ENCODE peak calls at places on chromosomes 7 and 10, in five cellular contexts. A, B, R, Y and S are unnamed samples.

GRCh38 chr10:110918269-110918632 is 729 bp downstream of the BBIP1 start:
- DNase-seq in R (peak), B (peak), A (peak), Y (peak), S (peak)

GRCh38 chr10:35347088-35347487 is 10.8 kb downstream of the CCNY start:
- DNase-seq in R (no peak), Y (no peak), A (no peak), B (no peak), S (no peak)

GRCh38 chr10:51716981-51717380 is 17.6 kb upstream of the CSTF2T start:
- DNase-seq in A (no peak), R (no peak), Y (no peak), B (no peak), S (no peak)

GRCh38 chr7:30510124-30511074 is 5.8 kb upstream of the GGCT start:
- DNase-seq in R (no peak), B (peak), A (peak), Y (no peak), S (no peak)

GRCh38 chr7:107874605-107875446 is 16.2 kb upstream of the DLD start:
- DNase-seq in B (peak), R (no peak), A (peak), Y (no peak), S (peak)

GRCh38 chr7:98077762-98078161 is 28.9 kb upstream of the LMTK2 start:
- DNase-seq in Y (no peak), A (no peak), R (no peak), B (no peak), S (no peak)

GRCh38 chr7:147547252-147547897 is 1043.2 kb upstream of the C7orf33 start:
- DNase-seq in A (peak), B (peak), R (peak), Y (no peak), S (peak)

GRCh38 chr10:67864560-67865371 is 19.7 kb upstream of the SIRT1 start:
- DNase-seq in B (no peak), A (no peak), Y (no peak), R (no peak), S (no peak)

GRCh38 chr7:47244692-47245091 is 337.2 kb downstream of the TNS3 start:
- DNase-seq in R (no peak), A (no peak), B (no peak), Y (no peak), S (no peak)

GRCh38 chr7:91046322-91047088 is 217.7 kb upstream of the FZD1 start:
- DNase-seq in A (no peak), Y (no peak), R (no peak), B (no peak), S (no peak)

GRCh38 chr10:73653701-73654100 is 2.1 kb downstream of the SYNPO2L start:
- DNase-seq in R (no peak), A (peak), B (no peak), Y (no peak), S (no peak)

GRCh38 chr10:86391236-86391840 is 24.7 kb upstream of the GRID1 start:
- DNase-seq in R (no peak), B (no peak), A (no peak), Y (no peak), S (no peak)

GRCh38 chr7:510782-511281 is 8.8 kb downstream of the PDGFA start:
- DNase-seq in A (no peak), R (no peak), B (no peak), Y (no peak), S (no peak)

GRCh38 chr10:109995178-109995577 is 12.6 kb upstream of the ADD3 start:
- DNase-seq in B (no peak), A (no peak), Y (no peak), R (no peak), S (no peak)

GRCh38 chr10:7471720-7472367 is 61.0 kb upstream of the SFMBT2 start:
- DNase-seq in B (no peak), Y (peak), R (no peak), A (no peak), S (no peak)

GRCh38 chr10:19707376-19707775 is 108.9 kb upstream of the PLXDC2 start:
- DNase-seq in Y (no peak), B (no peak), A (no peak), R (no peak), S (no peak)
- TF ChIP-seq SUZ12 in Y (no peak), B (no peak), A (no peak), R (no peak), S (no peak)

GRCh38 chr7:128136215-128136597 is 104.9 kb upstream of the LEP start:
- DNase-seq in A (no peak), R (no peak), Y (no peak), B (no peak), S (no peak)
- TF ChIP-seq SUZ12 in A (no peak), R (no peak), Y (no peak), B (no peak), S (no peak)

DNA sequence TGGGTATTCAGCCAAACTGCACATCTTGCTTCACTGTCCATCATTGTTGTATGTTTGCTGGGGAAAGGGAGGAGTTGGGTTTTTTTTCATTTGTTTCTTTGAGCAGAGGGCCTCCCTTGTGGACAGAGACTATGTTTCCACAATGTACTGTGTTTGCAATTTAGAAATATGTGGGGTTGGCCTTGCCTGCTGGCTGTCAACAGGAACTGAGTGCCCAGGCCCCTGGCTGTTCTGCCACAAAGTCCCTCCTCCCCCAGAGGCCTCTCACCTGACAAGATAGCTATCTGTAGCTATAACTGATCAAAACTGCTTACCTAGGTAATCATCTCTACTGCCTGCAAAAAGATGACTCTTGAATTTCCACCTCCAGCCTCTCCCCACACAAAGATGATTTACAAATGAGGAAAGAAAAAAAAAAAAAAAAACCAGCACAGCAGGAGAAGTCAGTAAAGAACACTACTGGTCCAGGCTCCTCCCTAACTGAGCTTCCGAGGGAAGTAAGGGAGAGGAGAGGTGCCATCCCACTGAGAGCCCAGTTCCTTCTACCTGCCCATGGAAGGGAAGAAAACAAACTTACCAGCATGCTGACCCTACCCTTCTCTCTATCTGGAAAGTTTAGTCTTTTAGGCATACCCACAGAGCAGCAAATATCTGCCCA is 121.7 kb downstream of the SGMS1 start:
- DNase-seq in Y (no peak), A (peak), B (no peak), R (no peak), S (no peak)
- TF ChIP-seq SUZ12 in Y (no peak), A (no peak), B (no peak), R (no peak), S (no peak)

DNA sequence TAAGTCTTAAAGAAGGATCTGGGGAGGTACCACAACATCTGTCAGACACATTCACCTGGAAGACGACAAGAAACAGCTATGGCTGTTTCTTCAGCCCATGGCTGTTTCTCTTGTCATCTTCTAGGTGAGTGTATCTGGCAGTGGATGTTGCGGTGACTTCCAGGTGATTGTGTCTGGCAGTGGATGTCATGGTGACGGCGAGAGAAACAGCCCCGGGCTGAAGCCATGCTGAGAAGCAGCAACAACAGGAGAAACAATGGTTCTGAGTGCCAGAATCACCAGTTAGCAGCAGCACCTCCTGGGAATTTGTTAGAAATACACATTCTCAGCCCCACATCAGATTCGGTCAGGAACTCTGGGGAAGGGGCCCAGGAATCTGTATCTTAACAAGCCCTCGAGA is 68.6 kb upstream of the SYPL1 start:
- DNase-seq in Y (no peak), B (no peak), A (no peak), R (no peak), S (no peak)
- TF ChIP-seq SUZ12 in Y (no peak), B (no peak), A (no peak), R (no peak), S (no peak)

GRCh38 chr10:15515207-15515606 is 144.1 kb upstream of the FAM171A1 start:
- DNase-seq in Y (no peak), B (no peak), R (no peak), A (no peak), S (no peak)
- TF ChIP-seq SUZ12 in Y (no peak), B (no peak), R (no peak), A (no peak), S (no peak)

DNA sequence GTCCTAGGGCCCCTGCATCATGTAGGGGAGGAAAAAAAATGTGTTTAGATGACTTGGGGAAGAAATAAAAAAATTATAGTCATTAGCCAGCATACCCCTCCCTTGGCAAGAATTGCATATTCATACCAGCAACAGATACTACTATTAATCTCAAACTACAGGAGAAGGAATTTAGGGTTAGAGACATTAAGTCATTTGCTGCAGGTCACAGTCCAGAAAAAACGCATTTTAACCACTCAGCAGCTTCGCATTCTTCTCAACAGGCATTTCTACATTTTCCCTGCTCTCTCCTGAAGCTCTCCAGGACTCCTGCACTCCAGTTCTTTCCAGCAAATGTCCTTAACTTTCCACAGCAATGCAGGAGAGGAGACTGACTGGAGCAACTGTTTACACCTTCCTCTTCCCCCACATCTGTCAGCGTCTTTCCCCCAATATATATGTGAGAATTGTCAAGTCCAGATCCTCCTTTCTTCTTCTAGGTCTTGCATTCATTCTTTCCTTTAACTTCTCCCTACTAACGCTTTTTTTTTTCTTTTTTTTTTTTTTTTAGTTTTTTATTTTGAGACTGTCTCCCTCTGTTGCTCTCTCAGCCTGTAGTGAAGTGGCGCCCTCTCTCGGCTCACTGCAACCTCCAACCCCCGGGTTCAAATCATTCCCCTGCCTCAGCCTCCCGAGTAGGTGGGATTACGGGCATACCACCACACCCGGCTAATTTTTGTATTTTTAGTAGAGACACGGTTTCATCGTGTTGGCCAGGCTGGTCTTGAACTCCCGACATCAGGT is 35.6 kb downstream of the PRPS1L1 start:
- DNase-seq in R (no peak), A (no peak), Y (no peak), B (no peak), S (peak)
- TF ChIP-seq SUZ12 in R (no peak), A (no peak), Y (no peak), B (no peak), S (no peak)